ENCODE peak calls at places on chromosomes 1 and 21, in nine cellular contexts. Q, I, E, S, L, X, Y, V and A are unnamed samples.

GRCh38 chr1:32771561-32772280 is 45.4 kb downstream of the YARS1 start:
- DNase-seq in Q (no peak), V (no peak), L (no peak), X (no peak), Y (no peak), S (no peak), E (no peak), I (no peak), A (no peak)

GRCh38 chr1:31602081-31602480 is 15.4 kb upstream of the HCRTR1 start:
- DNase-seq in S (no peak), Q (no peak), X (no peak), V (no peak), I (no peak), Y (no peak), L (no peak), E (no peak), A (no peak)

GRCh38 chr1:244341455-244342450 is 110.0 kb downstream of the ADSS2 start:
- DNase-seq in L (no peak), I (peak), S (no peak), V (peak), Q (peak), Y (no peak), E (no peak), X (peak), A (peak)

GRCh38 chr1:6239950-6240768 is 3.8 kb upstream of the HES3 start:
- DNase-seq in X (no peak), V (no peak), Y (no peak), Q (no peak), E (no peak), I (no peak), S (no peak), L (no peak), A (no peak)

GRCh38 chr1:242017580-242018233 is 18.8 kb upstream of the MAP1LC3C start:
- DNase-seq in X (no peak), Y (no peak), S (peak), I (peak), Q (peak), V (peak), L (peak), E (peak), A (peak)

GRCh38 chr1:87956766-87957165 is 628.1 kb downstream of the LMO4 start:
- DNase-seq in X (no peak), S (no peak), L (no peak), I (no peak), Y (no peak), E (no peak), Q (no peak), V (no peak), A (no peak)

GRCh38 chr1:212630159-212630900 is 21.8 kb downstream of the ATF3 start:
- DNase-seq in L (peak), Y (no peak), X (peak), S (peak), V (peak), Q (peak), I (peak), E (peak), A (peak)

GRCh38 chr1:11802973-11803885 is 2.5 kb downstream of the MTHFR start:
- DNase-seq in S (peak), I (peak), Y (peak), E (no peak), X (peak), V (peak), L (peak), Q (peak), A (peak)

GRCh38 chr1:9289724-9290493 is 2.8 kb upstream of the SPSB1 start:
- DNase-seq in I (no peak), L (no peak), S (no peak), V (peak), E (no peak), X (peak), Q (peak), Y (peak), A (no peak)

GRCh38 chr1:63413394-63413793 is 46.0 kb downstream of the ALG6 start:
- DNase-seq in Q (no peak), V (no peak), E (no peak), S (no peak), L (no peak), X (no peak), I (no peak), Y (no peak), A (no peak)

GRCh38 chr1:8718878-8719361 is 98.5 kb downstream of the RERE start:
- DNase-seq in Q (no peak), V (no peak), E (no peak), S (no peak), I (no peak), X (no peak), Y (no peak), L (no peak), A (peak)

GRCh38 chr1:30199563-30199962 is 523.8 kb downstream of the MATN1 start:
- DNase-seq in E (no peak), V (no peak), I (no peak), S (no peak), X (no peak), L (no peak), Q (no peak), Y (no peak), A (no peak)

GRCh38 chr21:33051925-33052324 is 18.0 kb upstream of the OLIG1 start:
- DNase-seq in V (no peak), Q (no peak), I (no peak), S (no peak), L (no peak), E (no peak), X (no peak), Y (no peak), A (no peak)

GRCh38 chr1:21618059-21618458 is 51.1 kb downstream of the RAP1GAP start:
- DNase-seq in Y (no peak), S (no peak), X (no peak), L (no peak), I (no peak), E (no peak), Q (no peak), V (no peak), A (no peak)

GRCh38 chr1:156082111-156083091 is at the start of gene MEX3A:
- DNase-seq in E (peak), Q (peak), L (peak), Y (peak), I (peak), V (peak), S (peak), X (no peak), A (peak)

GRCh38 chr21:39010629-39011404 is 172.4 kb downstream of the PSMG1 start:
- DNase-seq in I (no peak), L (no peak), V (no peak), X (no peak), S (no peak), Y (no peak), Q (no peak), E (no peak), A (no peak)

GRCh38 chr1:151584278-151584677 is 27.6 kb upstream of the SNX27 start:
- DNase-seq in Y (no peak), E (no peak), Q (no peak), X (no peak), L (no peak), I (no peak), V (no peak), S (no peak), A (no peak)

GRCh38 chr1:101022294-101022693 is 3.3 kb downstream of the DPH5 start:
- DNase-seq in L (no peak), Y (peak), I (no peak), S (no peak), V (no peak), X (no peak), E (no peak), Q (no peak), A (no peak)

GRCh38 chr1:203307690-203308126 is 2.4 kb downstream of the BTG2 start:
- DNase-seq in E (no peak), Y (no peak), S (no peak), Q (no peak), I (no peak), V (no peak), L (no peak), X (no peak), A (no peak)

GRCh38 chr1:173669491-173669941 is at the start of gene ANKRD45:
- DNase-seq in Q (no peak), Y (peak), L (peak), V (peak), S (no peak), X (peak), I (no peak), E (no peak), A (peak)

GRCh38 chr1:46533179-46533864 is 18.1 kb downstream of the KNCN start:
- DNase-seq in S (no peak), Y (no peak), L (peak), I (peak), E (peak), V (peak), X (no peak), Q (no peak), A (peak)

GRCh38 chr1:25057188-25057587 is 127.1 kb upstream of the RUNX3 start:
- DNase-seq in V (no peak), I (no peak), Y (no peak), L (no peak), S (no peak), E (no peak), X (no peak), Q (no peak), A (no peak)

GRCh38 chr1:18088077-18088594 is 19.5 kb upstream of the IGSF21 start:
- DNase-seq in X (no peak), L (no peak), I (no peak), S (no peak), E (no peak), Q (no peak), V (no peak), Y (no peak), A (no peak)

GRCh38 chr1:46410156-46411009 is 16.3 kb downstream of the FAAH start:
- DNase-seq in S (no peak), V (no peak), Y (no peak), L (no peak), X (no peak), Q (no peak), E (no peak), I (no peak), A (no peak)

GRCh38 chr1:34695580-34695979 is 59.3 kb upstream of the GJB5 start:
- DNase-seq in Q (no peak), E (no peak), X (no peak), L (no peak), V (no peak), S (no peak), Y (no peak), I (no peak), A (no peak)

GRCh38 chr21:45460611-45461368 is 55.8 kb downstream of the COL18A1 start:
- DNase-seq in X (peak), I (no peak), L (no peak), Q (peak), Y (peak), E (no peak), S (no peak), V (no peak), A (no peak)

GRCh38 chr1:183914283-183914682 is 109.4 kb downstream of the RGL1 start:
- DNase-seq in I (no peak), L (no peak), Y (peak), Q (peak), S (no peak), X (no peak), V (no peak), E (no peak), A (no peak)

GRCh38 chr1:20185834-20186782 is at the start of the genes PLA2G2C and UBXN10:
- DNase-seq in I (peak), E (no peak), L (no peak), X (no peak), V (peak), Q (no peak), Y (no peak), S (no peak), A (no peak)

GRCh38 chr1:92154934-92155333 is 62.8 kb upstream of the C1orf146 start:
- DNase-seq in Q (no peak), E (no peak), V (no peak), Y (no peak), I (no peak), X (no peak), S (no peak), L (no peak), A (no peak)